ENCODE peak calls at places on chromosomes 4 and X, in five cellular contexts. V, G, S, Q and W are unnamed samples.

GRCh38 chrX:16573781-16574180 is 76.2 kb upstream of the S100G start:
- DNase-seq in S (no peak), V (peak; percentile 78), Q (no peak), G (no peak), W (no peak)

GRCh38 chrX:46836701-46837542 is at the start of gene RP2:
- DNase-seq in Q (peak; percentile 91), G (peak; percentile 81), S (peak; percentile 77), V (peak; percentile 93), W (peak; percentile 89)

GRCh38 chrX:12978205-12979010 is 3.5 kb downstream of the TMSB4X start:
- DNase-seq in S (no peak), G (no peak), Q (no peak), V (peak; percentile 91), W (peak; percentile 54)

GRCh38 chr4:76430519-76431388 is 4.3 kb upstream of the SHROOM3 start:
- DNase-seq in Q (peak; percentile 27), S (no peak), V (peak; percentile 77), G (peak; percentile 63), W (no peak)

GRCh38 chrX:143669395-143669794 is 33.5 kb upstream of the SLITRK4 start:
- DNase-seq in S (no peak), Q (no peak), G (peak; percentile 1), V (peak; percentile 26), W (no peak)

GRCh38 chr4:156132196-156132595 is 178.5 kb upstream of the CTSO start:
- DNase-seq in Q (no peak), S (no peak), G (no peak), V (no peak), W (no peak)

GRCh38 chr4:123121241-123121907 is 199.0 kb upstream of the NUDT6 start:
- DNase-seq in Q (no peak), S (no peak), G (peak; percentile 15), V (peak; percentile 73), W (no peak)

GRCh38 chr4:88090898-88091297 is 67.5 kb downstream of the ABCG2 start:
- DNase-seq in G (no peak), Q (no peak), S (no peak), V (no peak), W (no peak)

GRCh38 chrX:115226929-115227328 is 7.0 kb downstream of the LRCH2 start:
- DNase-seq in G (no peak), V (peak; percentile 12), Q (peak; percentile 21), S (no peak), W (no peak)

GRCh38 chr4:4260185-4260751 is 12.2 kb upstream of the TMEM128 start:
- DNase-seq in Q (no peak), G (peak; percentile 62), V (peak; percentile 86), S (no peak), W (no peak)

GRCh38 chr4:40395908-40396806 is 61.0 kb downstream of the CHRNA9 start:
- DNase-seq in G (peak; percentile 48), Q (peak; percentile 14), V (peak; percentile 37), S (no peak), W (no peak)

GRCh38 chrX:41023098-41023497 is 62.1 kb upstream of the USP9X start:
- DNase-seq in S (no peak), V (no peak), Q (no peak), G (no peak), W (no peak)

GRCh38 chr4:154911097-154911496 is 130.0 kb downstream of the RBM46 start:
- DNase-seq in V (peak; percentile 38), G (no peak), S (no peak), Q (no peak), W (no peak)

GRCh38 chr4:133856736-133857355 is 344.7 kb downstream of the PABPC4L start:
- DNase-seq in S (no peak), G (no peak), Q (no peak), V (no peak), W (no peak)

DNA sequence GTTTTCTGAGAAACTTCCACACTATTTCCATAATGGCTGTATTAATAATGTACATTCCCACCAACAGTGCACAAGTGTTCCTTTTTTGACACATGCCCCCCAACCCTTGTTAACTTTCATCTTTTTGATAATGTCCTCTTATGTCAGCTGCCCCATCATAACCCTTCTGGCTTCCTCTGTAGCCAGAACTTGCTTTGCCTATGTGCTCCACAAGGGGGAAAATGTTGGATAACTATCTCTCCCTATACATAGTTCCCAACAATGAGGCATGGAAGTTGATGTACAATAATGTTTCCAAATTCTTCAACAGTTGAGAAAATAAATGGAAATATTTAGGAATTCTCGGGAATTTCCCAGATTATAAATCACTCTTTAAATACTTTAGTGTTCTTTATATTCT is 142.9 kb downstream of the ASB9 start:
- DNase-seq in G (no peak), Q (no peak), S (no peak), V (no peak), W (no peak)
- TF ChIP-seq CTCF in G (no peak), Q (no peak), S (no peak), V (no peak), W (no peak)

GRCh38 chr4:124713213-124713592 is 671 bp upstream of the ANKRD50 start:
- DNase-seq in V (peak; percentile 83), G (peak; percentile 49), S (no peak), Q (peak; percentile 88), W (peak; percentile 79)
- TF ChIP-seq CTCF in V (peak; percentile 59), G (peak; percentile 53), S (no peak), Q (peak; percentile 66), W (peak; percentile 58)

GRCh38 chr4:78167510-78167909 is 110.4 kb downstream of the FRAS1 start:
- DNase-seq in G (no peak), V (no peak), S (no peak), Q (no peak), W (no peak)

GRCh38 chr4:78169728-78170127 is 112.6 kb downstream of the FRAS1 start:
- DNase-seq in Q (no peak), S (no peak), V (no peak), G (no peak), W (no peak)

GRCh38 chr4:78168029-78168428 is 110.9 kb downstream of the FRAS1 start:
- DNase-seq in G (no peak), Q (no peak), S (no peak), V (no peak), W (no peak)

GRCh38 chr4:78165758-78166157 is 108.6 kb downstream of the FRAS1 start:
- DNase-seq in G (no peak), Q (no peak), V (no peak), S (no peak), W (no peak)

GRCh38 chr4:78166582-78166981 is 109.5 kb downstream of the FRAS1 start:
- DNase-seq in V (no peak), S (no peak), G (no peak), Q (no peak), W (no peak)
- TF ChIP-seq CTCF in V (no peak), S (no peak), G (no peak), Q (no peak), W (no peak)

GRCh38 chr4:188904617-188905016 is 765.4 kb downstream of the TRIML1 start:
- DNase-seq in S (no peak), Q (no peak), V (no peak), G (no peak), W (no peak)

GRCh38 chr4:188905248-188905647 is 766.0 kb downstream of the TRIML1 start:
- DNase-seq in G (no peak), V (no peak), Q (no peak), S (no peak), W (no peak)

GRCh38 chr4:188903995-188904394 is 764.8 kb downstream of the TRIML1 start:
- DNase-seq in G (no peak), V (peak; percentile 27), Q (no peak), S (no peak), W (no peak)
- TF ChIP-seq CTCF in G (no peak), V (no peak), Q (no peak), S (no peak), W (no peak)

GRCh38 chrX:30483996-30484395 is 93.6 kb downstream of the TASL start:
- DNase-seq in S (no peak), V (no peak), G (no peak), Q (no peak), W (no peak)

GRCh38 chrX:30488092-30488491 is 89.5 kb downstream of the TASL start:
- DNase-seq in Q (no peak), S (no peak), V (peak; percentile 32), G (peak; percentile 0), W (no peak)

GRCh38 chrX:30493348-30493747 is 84.2 kb downstream of the TASL start:
- DNase-seq in G (no peak), V (no peak), Q (no peak), S (no peak), W (no peak)

DNA sequence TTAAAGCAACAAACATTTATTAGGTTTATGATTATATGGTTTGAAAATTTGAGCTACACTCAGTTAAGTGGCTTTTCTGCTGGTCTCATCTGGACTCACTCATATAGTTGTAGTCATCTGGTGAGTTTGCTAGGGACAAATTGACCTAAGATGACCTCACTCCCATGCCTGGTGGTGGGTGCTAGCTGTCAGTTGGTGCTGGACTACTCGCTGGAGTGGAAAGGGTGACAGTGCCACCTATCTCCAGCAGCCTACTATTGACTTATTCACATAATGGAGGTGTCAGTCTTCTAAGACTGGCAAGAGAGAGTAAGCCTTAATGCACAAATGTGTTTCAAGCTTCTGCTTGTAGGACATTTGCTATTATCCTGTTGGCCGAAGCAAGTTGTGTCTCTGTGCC is 88.2 kb downstream of the TASL start:
- DNase-seq in G (no peak), V (no peak), S (no peak), Q (no peak), W (no peak)
- TF ChIP-seq CTCF in G (no peak), V (no peak), S (no peak), Q (no peak), W (no peak)